ENCODE peak calls at places on chromosome 13, in six cellular contexts. Y is stimulated activated CD4-positive, alpha-beta T cell treated with anti-CD3 and anti-CD28 coated beads, TNF-alpha, amount 100 ng/mL, for 1 hour; A is stimulated activated CD8-positive, alpha-beta memory T cell treated with anti-CD3 and anti-CD28 coated beads, Interleukin-15, amount 100 ng/mL, for 24 hours; K is amniotic epithelial cell; Z is NCI-H187 treated with DMSO at 0.1 percent for 48 hours; P is HEK293T. U is an unnamed sample.

GRCh38 chr13:75363371-75363770 is 118.6 kb downstream of the TBC1D4 start:
- DNase-seq in Y (no peak), A (no peak), P (no peak), K (no peak), Z (no peak), U (no peak)

GRCh38 chr13:36919833-36920611 is at the start of gene SMAD9:
- DNase-seq in K (peak), Y (no peak), A (no peak), P (peak), Z (no peak), U (no peak)

GRCh38 chr13:102978168-102978567 is 88.0 kb downstream of the SLC10A2 start:
- DNase-seq in Z (no peak), Y (no peak), P (no peak), K (no peak), A (no peak), U (no peak)

GRCh38 chr13:30652746-30653145 is 35.0 kb downstream of the USPL1 start:
- DNase-seq in P (no peak), A (no peak), Z (no peak), Y (no peak), K (no peak), U (no peak)

GRCh38 chr13:29975287-29975686 is 124.9 kb upstream of the UBL3 start:
- DNase-seq in Z (no peak), P (no peak), A (no peak), Y (no peak), K (no peak), U (no peak)

GRCh38 chr13:64332048-64332447 is 2898.1 kb downstream of the PCDH9 start:
- DNase-seq in P (no peak), A (no peak), Y (no peak), K (peak), Z (peak), U (no peak)

GRCh38 chr13:108146642-108147041 is 68.7 kb downstream of the LIG4 start:
- DNase-seq in P (no peak), Y (no peak), A (no peak), K (no peak), Z (no peak), U (no peak)

GRCh38 chr13:26377038-26377437 is 123.1 kb downstream of the CDK8 start:
- DNase-seq in Z (no peak), P (peak), A (no peak), K (peak), Y (no peak), U (no peak)

GRCh38 chr13:75993246-75993645 is 357.1 kb downstream of the LMO7 start:
- DNase-seq in K (no peak), Z (no peak), A (no peak), Y (no peak), P (no peak), U (no peak)

GRCh38 chr13:93224545-93224944 is 2.1 kb upstream of the GPC6 start:
- DNase-seq in Y (no peak), P (no peak), Z (no peak), A (no peak), K (peak), U (no peak)

GRCh38 chr13:75395056-75395455 is 86.9 kb downstream of the TBC1D4 start:
- DNase-seq in A (no peak), P (no peak), Y (no peak), K (no peak), Z (no peak), U (no peak)